ENCODE peak calls at places on chromosomes 6 and 20, in four cellular contexts. K is mesendoderm, G is neuronal stem cell, Y is trophoblast cell. I is an unnamed sample.

GRCh38 chr20:4195499-4195898 is 180.1 kb upstream of the RNF24 start:
- DNase-seq in K (peak), G (no peak), Y (no peak), I (peak)

GRCh38 chr6:31836676-31837611 is 9.4 kb downstream of the HSPA1B start:
- DNase-seq in K (no peak), G (no peak), Y (peak), I (no peak)

GRCh38 chr6:109379706-109380105 is 2.6 kb downstream of the CD164 start:
- DNase-seq in K (no peak), G (no peak), Y (peak), I (no peak)

GRCh38 chr6:51213806-51214205 is 395.1 kb downstream of the TFAP2B start:
- DNase-seq in K (peak), G (no peak), Y (no peak), I (peak)

GRCh38 chr20:1901704-1902103 is 6.5 kb downstream of the SIRPA start:
- DNase-seq in K (no peak), G (no peak), Y (no peak), I (no peak)

GRCh38 chr20:48921883-48922867 is 664 bp downstream of the ARFGEF2 start:
- DNase-seq in K (peak), G (no peak), Y (peak), I (no peak)

GRCh38 chr6:89818977-89819335 is 638 bp downstream of the MDN1 start:
- DNase-seq in K (peak), G (peak), Y (peak), I (no peak)

GRCh38 chr6:1604347-1604990 is 5.2 kb upstream of the FOXC1 start:
- DNase-seq in K (peak), G (peak), Y (peak), I (peak)

GRCh38 chr6:17931227-17931626 is 56.2 kb downstream of the KIF13A start:
- DNase-seq in K (no peak), G (no peak), Y (no peak), I (no peak)

GRCh38 chr6:17923401-17923863 is 64.0 kb downstream of the KIF13A start:
- DNase-seq in K (no peak), G (no peak), Y (no peak), I (no peak)

GRCh38 chr6:17930321-17930993 is 57.0 kb downstream of the KIF13A start:
- DNase-seq in K (no peak), G (no peak), Y (peak), I (no peak)

GRCh38 chr6:17928514-17929430 is 58.7 kb downstream of the KIF13A start:
- DNase-seq in K (no peak), G (no peak), Y (peak), I (no peak)

DNA sequence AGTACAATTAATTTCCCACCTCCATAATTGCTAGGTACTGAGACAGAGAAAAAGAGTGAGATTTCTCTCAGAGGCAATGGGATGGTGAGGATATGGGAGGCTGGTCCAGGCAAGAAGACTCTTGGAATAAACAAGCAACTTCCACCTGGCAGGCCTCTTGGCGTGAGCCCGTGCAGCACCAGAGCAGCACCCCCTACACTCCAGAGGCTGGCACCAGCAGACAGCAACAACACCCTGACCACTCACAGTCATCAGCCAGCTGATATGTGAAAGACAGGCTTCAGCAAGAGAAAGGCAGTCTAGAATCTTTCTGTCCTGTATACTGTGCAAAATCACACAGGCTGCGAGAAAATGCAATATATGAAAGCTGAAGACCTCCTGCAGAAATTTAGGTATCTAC is 59.7 kb downstream of the KIF13A start:
- DNase-seq in K (no peak), G (no peak), Y (no peak), I (no peak)
- H2BK5ac ChIP-seq in K (no peak), G (no peak), Y (no peak), I (no peak)

GRCh38 chr6:152463183-152463582 is 174.0 kb downstream of the SYNE1 start:
- DNase-seq in K (no peak), G (no peak), Y (no peak), I (no peak)
- H2BK5ac ChIP-seq in K (no peak), G (no peak), Y (no peak), I (no peak)

DNA sequence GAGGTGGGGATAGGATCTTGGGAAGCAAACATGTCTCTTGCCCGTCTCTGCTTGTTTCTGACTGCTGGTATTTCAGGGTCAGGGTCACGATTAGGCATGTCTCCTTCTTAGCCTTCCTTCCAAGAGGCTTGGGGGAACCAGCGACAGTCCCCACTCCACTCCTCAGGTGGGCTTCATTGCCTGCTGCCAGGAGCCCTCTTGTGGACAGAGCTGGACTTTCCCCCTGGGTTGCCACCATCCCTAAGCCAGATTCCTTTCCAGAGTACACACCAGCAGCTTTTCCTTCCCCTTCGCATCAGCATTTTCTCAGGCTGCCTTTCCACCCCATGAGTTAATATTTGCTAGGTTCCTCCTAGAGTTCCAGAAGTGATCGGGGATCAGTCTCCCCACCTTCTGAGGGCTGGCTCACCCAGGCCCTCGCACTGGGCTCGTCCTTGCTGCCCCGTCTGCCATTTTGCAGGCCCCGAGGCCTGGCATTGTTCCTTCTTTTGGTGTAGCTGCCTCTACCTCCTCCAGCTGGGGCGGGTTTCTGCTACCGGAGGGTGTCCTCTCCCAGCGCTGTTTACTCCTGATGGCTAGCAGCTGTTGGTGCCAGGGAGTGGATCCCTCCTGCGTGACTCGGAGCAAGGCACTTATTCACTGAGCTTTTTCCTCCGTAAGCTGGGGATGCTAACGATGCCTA is 8.8 kb upstream of the C20orf144 start:
- DNase-seq in K (peak), G (peak), Y (peak), I (peak)
- H2BK5ac ChIP-seq in K (no peak), G (no peak), Y (no peak), I (no peak)

GRCh38 chr20:50152394-50153152 is 950 bp downstream of the PEDS1 start:
- DNase-seq in K (peak), G (no peak), Y (no peak), I (no peak)
- H2BK5ac ChIP-seq in K (peak), G (no peak), Y (peak), I (no peak)

GRCh38 chr20:25225642-25226432 is 22.0 kb upstream of the PYGB start:
- DNase-seq in K (no peak), G (no peak), Y (no peak), I (no peak)

GRCh38 chr20:25222461-25223178 is 25.3 kb upstream of the PYGB start:
- DNase-seq in K (no peak), G (no peak), Y (no peak), I (no peak)

GRCh38 chr20:25223179-25223661 is 24.7 kb upstream of the PYGB start:
- DNase-seq in K (peak), G (peak), Y (peak), I (peak)

GRCh38 chr20:25224941-25225340 is 22.9 kb upstream of the PYGB start:
- DNase-seq in K (no peak), G (no peak), Y (no peak), I (no peak)

GRCh38 chr20:25223765-25224720 is 23.8 kb upstream of the PYGB start:
- DNase-seq in K (no peak), G (no peak), Y (no peak), I (no peak)
- H2BK5ac ChIP-seq in K (no peak), G (no peak), Y (no peak), I (no peak)

GRCh38 chr6:73081955-73082354 is 143.3 kb downstream of the KHDC1L start:
- DNase-seq in K (no peak), G (no peak), Y (no peak), I (no peak)

GRCh38 chr6:73079978-73080377 is 145.3 kb downstream of the KHDC1L start:
- DNase-seq in K (no peak), G (no peak), Y (no peak), I (no peak)

GRCh38 chr6:73078908-73079610 is 146.2 kb downstream of the KHDC1L start:
- DNase-seq in K (no peak), G (no peak), Y (no peak), I (no peak)

GRCh38 chr6:73078333-73078732 is 147.0 kb downstream of the KHDC1L start:
- DNase-seq in K (no peak), G (no peak), Y (no peak), I (no peak)

DNA sequence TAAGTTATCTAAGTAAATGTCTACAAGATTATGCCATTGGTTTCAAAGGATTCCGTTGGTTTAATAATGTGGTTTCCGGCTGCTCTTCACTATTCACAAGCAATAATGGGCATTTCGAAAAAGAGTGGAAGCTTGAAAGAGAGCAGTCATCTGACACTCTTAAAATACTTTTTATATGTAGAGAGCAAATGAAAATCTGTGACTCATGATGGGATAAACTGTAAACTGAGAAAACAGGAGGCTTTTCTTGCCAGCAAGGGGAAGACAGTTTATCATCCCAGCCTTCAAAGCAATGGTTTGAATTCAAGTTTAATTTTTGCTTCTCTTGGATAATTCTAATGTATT is 145.7 kb downstream of the KHDC1L start:
- DNase-seq in K (no peak), G (no peak), Y (no peak), I (no peak)
- H2BK5ac ChIP-seq in K (no peak), G (no peak), Y (no peak), I (no peak)

GRCh38 chr20:3043381-3043780 is at the start of gene GNRH2:
- DNase-seq in K (no peak), G (no peak), Y (no peak), I (no peak)
- H2BK5ac ChIP-seq in K (no peak), G (no peak), Y (no peak), I (no peak)

DNA sequence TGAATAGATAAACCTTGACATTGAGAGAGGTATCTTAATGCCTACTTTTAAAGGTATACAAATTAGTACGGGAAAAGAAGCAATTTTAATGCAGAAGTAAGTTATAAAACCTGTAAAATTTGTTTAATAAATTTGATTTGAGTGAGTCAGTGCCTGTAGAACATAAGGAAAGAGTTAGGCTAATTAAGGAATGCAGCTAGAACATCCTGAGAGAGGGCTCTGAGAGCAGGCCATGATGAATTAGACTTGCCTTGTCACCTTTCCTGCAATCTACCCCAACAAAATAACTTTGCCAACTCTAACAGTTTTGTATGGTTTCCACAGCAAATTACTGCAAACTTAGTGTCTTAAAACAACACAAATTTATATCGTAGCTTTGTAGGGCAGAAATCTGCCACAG is 700.8 kb downstream of the RFPL4B start:
- DNase-seq in K (no peak), G (no peak), Y (no peak), I (no peak)
- H2BK5ac ChIP-seq in K (no peak), G (no peak), Y (no peak), I (no peak)